ENCODE peak calls at places on chromosome 12, in nine cellular contexts. B, L, M, O, Z, D, V, C and E are unnamed samples.

GRCh38 chr12:95607642-95608041 is 56.4 kb upstream of the USP44 start:
- DNase-seq in B (no peak), L (no peak), M (no peak), O (no peak), Z (no peak), D (no peak), V (no peak), C (no peak), E (no peak)

GRCh38 chr12:91551927-91552326 is 369.3 kb upstream of the DCN start:
- DNase-seq in B (no peak), L (no peak), M (no peak), O (no peak), Z (no peak), D (no peak), V (no peak), C (no peak), E (no peak)

GRCh38 chr12:71972441-71973074 is 33.9 kb downstream of the TPH2 start:
- DNase-seq in B (peak; percentile 2), L (no peak), M (no peak), O (peak; percentile 5), Z (no peak), D (no peak), V (peak; percentile 49), C (no peak), E (no peak)

GRCh38 chr12:50647479-50647878 is 116.4 kb upstream of the ATF1 start:
- DNase-seq in B (no peak), L (no peak), M (no peak), O (peak; percentile 65), Z (no peak), D (no peak), V (no peak), C (no peak), E (peak; percentile 21)

GRCh38 chr12:49980501-49981158 is 7.9 kb downstream of the AQP6 start:
- DNase-seq in B (no peak), L (no peak), M (no peak), O (no peak), Z (no peak), D (no peak), V (no peak), C (peak; percentile 41), E (no peak)

GRCh38 chr12:86662464-86662863 is 406.3 kb upstream of the MGAT4C start:
- DNase-seq in B (no peak), L (no peak), M (no peak), O (no peak), Z (no peak), D (no peak), V (no peak), C (no peak), E (no peak)

GRCh38 chr12:46875095-46875494 is 49.3 kb upstream of the SLC38A4 start:
- DNase-seq in B (no peak), L (no peak), M (no peak), O (no peak), Z (no peak), D (no peak), V (no peak), C (no peak), E (no peak)

GRCh38 chr12:98653866-98654493 is 8.9 kb downstream of the APAF1 start:
- DNase-seq in B (peak; percentile 71), L (no peak), M (no peak), O (peak; percentile 75), Z (peak; percentile 11), D (no peak), V (peak; percentile 72), C (peak; percentile 50), E (peak; percentile 47)

GRCh38 chr12:25960926-25961325 is 2.4 kb downstream of the RASSF8 start:
- DNase-seq in B (no peak), L (no peak), M (no peak), O (no peak), Z (no peak), D (no peak), V (no peak), C (no peak), E (no peak)

GRCh38 chr12:52865090-52865944 is 16.5 kb upstream of the KRT78 start:
- DNase-seq in B (peak; percentile 25), L (no peak), M (no peak), O (peak; percentile 87), Z (peak; percentile 78), D (peak; percentile 69), V (peak; percentile 93), C (peak; percentile 87), E (peak; percentile 84)

GRCh38 chr12:3049596-3050314 is 27.4 kb upstream of the TSPAN9 start:
- DNase-seq in B (peak; percentile 17), L (no peak), M (no peak), O (no peak), Z (no peak), D (no peak), V (no peak), C (no peak), E (no peak)

GRCh38 chr12:62075860-62076259 is 184.3 kb upstream of the USP15 start:
- DNase-seq in B (no peak), L (no peak), M (no peak), O (no peak), Z (no peak), D (no peak), V (no peak), C (no peak), E (no peak)

GRCh38 chr12:56154246-56154771 is 1.9 kb downstream of the MYL6B start:
- DNase-seq in B (peak; percentile 39), L (no peak), M (no peak), O (no peak), Z (no peak), D (no peak), V (no peak), C (no peak), E (no peak)

GRCh38 chr12:127108360-127109215 is 1158.4 kb upstream of the TMEM132C start:
- DNase-seq in B (peak; percentile 31), L (no peak), M (no peak), O (peak; percentile 87), Z (peak; percentile 29), D (peak; percentile 60), V (peak; percentile 59), C (peak; percentile 74), E (peak; percentile 69)

GRCh38 chr12:128817115-128818015 is 6.4 kb downstream of the SLC15A4 start:
- DNase-seq in B (no peak), L (no peak), M (no peak), O (no peak), Z (no peak), D (peak; percentile 63), V (no peak), C (no peak), E (no peak)

GRCh38 chr12:128819293-128820144 is 4.2 kb downstream of the SLC15A4 start:
- DNase-seq in B (no peak), L (no peak), M (no peak), O (no peak), Z (no peak), D (no peak), V (peak; percentile 20), C (peak; percentile 67), E (no peak)

GRCh38 chr12:128820253-128820652 is 3.5 kb downstream of the SLC15A4 start:
- DNase-seq in B (no peak), L (no peak), M (no peak), O (no peak), Z (no peak), D (no peak), V (no peak), C (no peak), E (no peak)

GRCh38 chr12:128816643-128816920 is 7.2 kb downstream of the SLC15A4 start:
- DNase-seq in B (no peak), L (no peak), M (no peak), O (no peak), Z (no peak), D (no peak), V (no peak), C (no peak), E (no peak)

DNA sequence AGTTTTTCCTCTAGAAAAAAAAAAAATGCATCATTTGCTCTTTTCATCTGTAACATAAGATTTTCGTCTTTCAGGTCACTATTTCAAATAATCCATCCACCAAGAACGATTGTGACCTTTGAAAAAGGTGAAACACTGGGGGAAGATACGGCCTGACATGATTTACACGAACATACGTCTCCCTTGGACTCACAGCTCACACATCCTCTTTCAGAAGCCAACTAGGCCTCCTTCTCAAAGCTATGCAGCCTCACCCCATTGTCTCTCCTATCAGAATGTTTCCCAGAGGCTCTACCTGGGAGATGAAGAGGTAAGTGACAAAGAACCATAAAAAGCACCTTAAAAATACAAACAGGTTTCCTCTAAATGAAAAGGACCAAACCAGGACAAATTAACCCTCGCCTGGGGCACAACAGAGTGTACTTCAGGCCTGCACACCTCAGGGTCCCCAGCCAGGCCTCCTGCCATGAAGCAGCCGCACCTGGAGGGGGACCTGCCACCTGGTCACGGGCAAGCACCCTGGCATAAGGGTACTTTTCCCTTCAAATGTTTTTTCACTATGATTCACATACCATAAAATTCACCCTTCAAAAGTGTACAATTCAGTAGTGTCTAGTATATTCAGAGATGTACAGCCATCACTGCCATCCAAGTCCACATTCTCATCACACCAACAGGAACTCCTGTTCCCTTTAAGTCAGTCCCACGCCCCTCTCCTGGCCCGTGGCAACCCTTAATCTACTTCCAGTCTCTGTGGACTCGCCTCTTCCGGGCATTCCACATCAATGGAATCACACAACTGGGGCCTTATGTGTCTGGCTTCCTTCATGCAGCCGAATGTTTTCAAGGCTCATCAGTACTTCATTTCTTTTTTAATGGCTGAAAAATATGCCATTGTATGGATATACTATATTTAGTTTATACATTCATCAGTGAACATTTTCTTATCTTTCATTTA is 5.4 kb downstream of the SLC15A4 start:
- DNase-seq in B (peak; percentile 54), L (no peak), M (no peak), O (peak; percentile 33), Z (no peak), D (no peak), V (no peak), C (no peak), E (peak; percentile 59)
- H3K27ac ChIP-seq in B (peak overlapping the region; percentile 74), L (no peak overlapping the region), M (no peak overlapping the region), O (no peak overlapping the region), Z (no peak overlapping the region), D (peak overlapping the region; percentile 67), V (no peak overlapping the region), C (no peak overlapping the region), E (no peak overlapping the region)

GRCh38 chr12:132476038-132476414 is 13.9 kb upstream of the FBRSL1 start:
- DNase-seq in B (no peak), L (no peak), M (peak; percentile 10), O (no peak), Z (no peak), D (no peak), V (no peak), C (no peak), E (no peak)
- H3K4me1 ChIP-seq in B (no peaks in the 10 kb centered on the region), L (peaks cover 15% of the 10 kb centered on the region), M (peaks cover 1% of the 10 kb centered on the region), O (no peaks in the 10 kb centered on the region), Z (no peaks in the 10 kb centered on the region), D (no peaks in the 10 kb centered on the region), V (no peaks in the 10 kb centered on the region), C (no peaks in the 10 kb centered on the region), E (no peaks in the 10 kb centered on the region)

DNA sequence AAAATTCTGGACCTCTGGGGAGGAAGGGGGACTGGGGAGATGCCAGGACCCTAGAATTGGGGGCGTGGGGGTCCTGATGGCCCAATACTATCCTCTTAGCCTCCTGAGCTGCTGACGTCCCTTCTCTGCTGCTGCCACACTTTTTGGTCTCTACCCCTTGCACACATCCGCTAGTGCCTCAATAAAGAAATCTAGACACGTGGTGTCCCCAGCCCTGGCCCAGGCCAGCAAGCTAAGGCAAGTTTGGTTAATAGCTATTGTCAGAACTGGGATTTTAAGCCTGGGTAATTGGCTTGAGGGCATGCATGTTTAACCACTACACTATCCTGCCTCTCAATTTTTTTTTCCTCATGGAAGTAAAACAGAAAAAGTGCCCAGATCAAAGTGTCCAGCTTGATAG is 962 bp downstream of the OAS2 start:
- DNase-seq in B (peak; percentile 72), L (no peak), M (no peak), O (peak; percentile 5), Z (no peak), D (no peak), V (no peak), C (no peak), E (no peak)
- H3K27ac ChIP-seq in B (peak overlapping the region; percentile 90), L (no peak overlapping the region), M (no peak overlapping the region), O (no peak overlapping the region), Z (no peak overlapping the region), D (no peak overlapping the region), V (no peak overlapping the region), C (no peak overlapping the region), E (no peak overlapping the region)

GRCh38 chr12:12216349-12217017 is 50.4 kb downstream of the LRP6 start:
- DNase-seq in B (no peak), L (no peak), M (no peak), O (no peak), Z (no peak), D (no peak), V (no peak), C (no peak), E (no peak)
- H3K4me1 ChIP-seq in B (peaks cover 16% of the 10 kb centered on the region), L (peaks cover 3% of the 10 kb centered on the region), M (peaks cover 5% of the 10 kb centered on the region), O (peaks cover 22% of the 10 kb centered on the region), Z (peaks cover 7% of the 10 kb centered on the region), D (peaks cover 27% of the 10 kb centered on the region), V (peaks cover 44% of the 10 kb centered on the region), C (peaks cover 15% of the 10 kb centered on the region), E (peaks cover 5% of the 10 kb centered on the region)